ENCODE peak calls at places on chromosomes 5 and 9, in seven cellular contexts. One of them, this sample, is unnamed.

GRCh38 chr9:115207003-115207837 is 89.3 kb upstream of the TNC start:
- DNase-seq in activated gamma-delta T cell treated with anti-CD3 and anti-CD28 coated beads, Interleukin-2, amount 50 U/mL, for 16 hours: no peak
- DNase-seq in hippocampal formation: no peak
- DNase-seq in astrocyte of the spinal cord: no peak
- DNase-seq in BE2C: no peak
- DNase-seq in RCC 7860: peak; percentile 30
- DNase-seq in RPMI7951: peak; percentile 86
- DNase-seq in this sample: no peak

GRCh38 chr9:130041648-130042405 is 1.2 kb downstream of the FNBP1 start:
- DNase-seq in activated gamma-delta T cell treated with anti-CD3 and anti-CD28 coated beads, Interleukin-2, amount 50 U/mL, for 16 hours: no peak
- DNase-seq in hippocampal formation: peak; percentile 37
- DNase-seq in astrocyte of the spinal cord: no peak
- DNase-seq in BE2C: peak; percentile 38
- DNase-seq in RCC 7860: peak; percentile 25
- DNase-seq in RPMI7951: no peak
- DNase-seq in this sample: no peak

GRCh38 chr5:4766101-4766500 is 374.0 kb upstream of the ADAMTS16 start:
- DNase-seq in activated gamma-delta T cell treated with anti-CD3 and anti-CD28 coated beads, Interleukin-2, amount 50 U/mL, for 16 hours: no peak
- DNase-seq in hippocampal formation: no peak
- DNase-seq in astrocyte of the spinal cord: no peak
- DNase-seq in BE2C: no peak
- DNase-seq in RCC 7860: no peak
- DNase-seq in RPMI7951: no peak
- DNase-seq in this sample: no peak

GRCh38 chr5:138647261-138647788 is 72.1 kb upstream of the HSPA9 start:
- DNase-seq in activated gamma-delta T cell treated with anti-CD3 and anti-CD28 coated beads, Interleukin-2, amount 50 U/mL, for 16 hours: no peak
- DNase-seq in hippocampal formation: no peak
- DNase-seq in astrocyte of the spinal cord: no peak
- DNase-seq in BE2C: no peak
- DNase-seq in RCC 7860: no peak
- DNase-seq in RPMI7951: peak; percentile 17
- DNase-seq in this sample: peak; percentile 58

GRCh38 chr5:179344301-179345178 is 721 bp downstream of the ADAMTS2 start:
- DNase-seq in activated gamma-delta T cell treated with anti-CD3 and anti-CD28 coated beads, Interleukin-2, amount 50 U/mL, for 16 hours: no peak
- DNase-seq in hippocampal formation: no peak
- DNase-seq in astrocyte of the spinal cord: no peak
- DNase-seq in BE2C: no peak
- DNase-seq in RCC 7860: no peak
- DNase-seq in RPMI7951: no peak
- DNase-seq in this sample: no peak

GRCh38 chr9:69265891-69266290 is 59.1 kb upstream of the ENTREP1 start:
- DNase-seq in activated gamma-delta T cell treated with anti-CD3 and anti-CD28 coated beads, Interleukin-2, amount 50 U/mL, for 16 hours: no peak
- DNase-seq in hippocampal formation: no peak
- DNase-seq in astrocyte of the spinal cord: peak; percentile 10
- DNase-seq in BE2C: no peak
- DNase-seq in RCC 7860: no peak
- DNase-seq in RPMI7951: no peak
- DNase-seq in this sample: no peak

GRCh38 chr9:127980056-127980705 is 608 bp downstream of the EEIG1 start:
- DNase-seq in activated gamma-delta T cell treated with anti-CD3 and anti-CD28 coated beads, Interleukin-2, amount 50 U/mL, for 16 hours: peak; percentile 27
- DNase-seq in hippocampal formation: no peak
- DNase-seq in astrocyte of the spinal cord: peak; percentile 26
- DNase-seq in BE2C: peak; percentile 51
- DNase-seq in RCC 7860: no peak
- DNase-seq in RPMI7951: no peak
- DNase-seq in this sample: no peak

GRCh38 chr9:99416007-99416406 is 193.9 kb downstream of the SEC61B start:
- DNase-seq in activated gamma-delta T cell treated with anti-CD3 and anti-CD28 coated beads, Interleukin-2, amount 50 U/mL, for 16 hours: no peak
- DNase-seq in hippocampal formation: no peak
- DNase-seq in astrocyte of the spinal cord: peak; percentile 16
- DNase-seq in BE2C: no peak
- DNase-seq in RCC 7860: no peak
- DNase-seq in RPMI7951: peak; percentile 81
- DNase-seq in this sample: no peak

GRCh38 chr5:132410451-132411381 is 41.2 kb downstream of the SLC22A5 start:
- DNase-seq in activated gamma-delta T cell treated with anti-CD3 and anti-CD28 coated beads, Interleukin-2, amount 50 U/mL, for 16 hours: peak; percentile 71
- DNase-seq in hippocampal formation: peak; percentile 85
- DNase-seq in astrocyte of the spinal cord: peak; percentile 83
- DNase-seq in BE2C: peak; percentile 89
- DNase-seq in RCC 7860: peak; percentile 63
- DNase-seq in RPMI7951: peak; percentile 73
- DNase-seq in this sample: peak; percentile 94

GRCh38 chr5:107090471-107090870 is 580.3 kb downstream of the EFNA5 start:
- DNase-seq in activated gamma-delta T cell treated with anti-CD3 and anti-CD28 coated beads, Interleukin-2, amount 50 U/mL, for 16 hours: no peak
- DNase-seq in hippocampal formation: no peak
- DNase-seq in astrocyte of the spinal cord: peak; percentile 43
- DNase-seq in BE2C: no peak
- DNase-seq in RCC 7860: no peak
- DNase-seq in RPMI7951: no peak
- DNase-seq in this sample: no peak

GRCh38 chr9:87283585-87283984 is 214.1 kb upstream of the DAPK1 start:
- DNase-seq in activated gamma-delta T cell treated with anti-CD3 and anti-CD28 coated beads, Interleukin-2, amount 50 U/mL, for 16 hours: no peak
- DNase-seq in hippocampal formation: no peak
- DNase-seq in astrocyte of the spinal cord: no peak
- DNase-seq in BE2C: no peak
- DNase-seq in RCC 7860: no peak
- DNase-seq in RPMI7951: no peak
- DNase-seq in this sample: no peak

GRCh38 chr9:2018764-2019548 is 3.8 kb downstream of the SMARCA2 start:
- DNase-seq in activated gamma-delta T cell treated with anti-CD3 and anti-CD28 coated beads, Interleukin-2, amount 50 U/mL, for 16 hours: no peak
- DNase-seq in hippocampal formation: no peak
- DNase-seq in astrocyte of the spinal cord: no peak
- DNase-seq in BE2C: no peak
- DNase-seq in RCC 7860: no peak
- DNase-seq in RPMI7951: no peak
- DNase-seq in this sample: no peak

GRCh38 chr5:124310453-124310852 is 436.0 kb downstream of the ZNF608 start:
- DNase-seq in activated gamma-delta T cell treated with anti-CD3 and anti-CD28 coated beads, Interleukin-2, amount 50 U/mL, for 16 hours: no peak
- DNase-seq in hippocampal formation: no peak
- DNase-seq in astrocyte of the spinal cord: no peak
- DNase-seq in BE2C: no peak
- DNase-seq in RCC 7860: no peak
- DNase-seq in RPMI7951: peak; percentile 13
- DNase-seq in this sample: no peak

GRCh38 chr5:176610430-176610763 is 441 bp upstream of the GPRIN1 start:
- DNase-seq in activated gamma-delta T cell treated with anti-CD3 and anti-CD28 coated beads, Interleukin-2, amount 50 U/mL, for 16 hours: no peak
- DNase-seq in hippocampal formation: no peak
- DNase-seq in astrocyte of the spinal cord: no peak
- DNase-seq in BE2C: peak; percentile 57
- DNase-seq in RCC 7860: no peak
- DNase-seq in RPMI7951: no peak
- DNase-seq in this sample: no peak

GRCh38 chr9:96169901-96170300 is 132.1 kb downstream of the HSD17B3 start:
- DNase-seq in activated gamma-delta T cell treated with anti-CD3 and anti-CD28 coated beads, Interleukin-2, amount 50 U/mL, for 16 hours: no peak
- DNase-seq in hippocampal formation: no peak
- DNase-seq in astrocyte of the spinal cord: no peak
- DNase-seq in BE2C: no peak
- DNase-seq in RCC 7860: no peak
- DNase-seq in RPMI7951: peak; percentile 10
- DNase-seq in this sample: no peak

GRCh38 chr5:67182406-67182805 is 14.2 kb downstream of the CD180 start:
- DNase-seq in activated gamma-delta T cell treated with anti-CD3 and anti-CD28 coated beads, Interleukin-2, amount 50 U/mL, for 16 hours: no peak
- DNase-seq in hippocampal formation: no peak
- DNase-seq in astrocyte of the spinal cord: peak; percentile 89
- DNase-seq in BE2C: no peak
- DNase-seq in RCC 7860: no peak
- DNase-seq in RPMI7951: peak; percentile 85
- DNase-seq in this sample: peak; percentile 80

GRCh38 chr5:56580864-56581263 is 234.5 kb upstream of the MAP3K1 start:
- DNase-seq in activated gamma-delta T cell treated with anti-CD3 and anti-CD28 coated beads, Interleukin-2, amount 50 U/mL, for 16 hours: no peak
- DNase-seq in hippocampal formation: no peak
- DNase-seq in astrocyte of the spinal cord: no peak
- DNase-seq in BE2C: no peak
- DNase-seq in RCC 7860: no peak
- DNase-seq in RPMI7951: no peak
- DNase-seq in this sample: no peak

GRCh38 chr5:45113726-45114125 is 305.0 kb downstream of the MRPS30 start:
- DNase-seq in activated gamma-delta T cell treated with anti-CD3 and anti-CD28 coated beads, Interleukin-2, amount 50 U/mL, for 16 hours: no peak
- DNase-seq in hippocampal formation: no peak
- DNase-seq in astrocyte of the spinal cord: no peak
- DNase-seq in BE2C: no peak
- DNase-seq in RCC 7860: peak; percentile 86
- DNase-seq in RPMI7951: peak; percentile 1
- DNase-seq in this sample: no peak

GRCh38 chr9:33467526-33467925 is 6.2 kb downstream of the NOL6 start:
- DNase-seq in activated gamma-delta T cell treated with anti-CD3 and anti-CD28 coated beads, Interleukin-2, amount 50 U/mL, for 16 hours: no peak
- DNase-seq in hippocampal formation: no peak
- DNase-seq in astrocyte of the spinal cord: no peak
- DNase-seq in BE2C: no peak
- DNase-seq in RCC 7860: no peak
- DNase-seq in RPMI7951: no peak
- DNase-seq in this sample: peak; percentile 67

GRCh38 chr5:139481580-139482049 is 943 bp downstream of the STING1 start:
- DNase-seq in activated gamma-delta T cell treated with anti-CD3 and anti-CD28 coated beads, Interleukin-2, amount 50 U/mL, for 16 hours: no peak
- DNase-seq in hippocampal formation: no peak
- DNase-seq in astrocyte of the spinal cord: no peak
- DNase-seq in BE2C: no peak
- DNase-seq in RCC 7860: peak; percentile 26
- DNase-seq in RPMI7951: peak; percentile 23
- DNase-seq in this sample: no peak

GRCh38 chr9:69655065-69655464 is 17.1 kb downstream of the APBA1 start:
- DNase-seq in activated gamma-delta T cell treated with anti-CD3 and anti-CD28 coated beads, Interleukin-2, amount 50 U/mL, for 16 hours: no peak
- DNase-seq in hippocampal formation: no peak
- DNase-seq in astrocyte of the spinal cord: no peak
- DNase-seq in BE2C: no peak
- DNase-seq in RCC 7860: no peak
- DNase-seq in RPMI7951: no peak
- DNase-seq in this sample: no peak

GRCh38 chr5:72328172-72328571 is 8.0 kb downstream of the PTCD2 start:
- DNase-seq in activated gamma-delta T cell treated with anti-CD3 and anti-CD28 coated beads, Interleukin-2, amount 50 U/mL, for 16 hours: no peak
- DNase-seq in hippocampal formation: peak; percentile 64
- DNase-seq in astrocyte of the spinal cord: peak; percentile 65
- DNase-seq in BE2C: peak; percentile 52
- DNase-seq in RCC 7860: peak; percentile 54
- DNase-seq in RPMI7951: peak; percentile 86
- DNase-seq in this sample: peak; percentile 84

GRCh38 chr5:154892370-154892771 is 33.9 kb downstream of the CNOT8 start:
- DNase-seq in activated gamma-delta T cell treated with anti-CD3 and anti-CD28 coated beads, Interleukin-2, amount 50 U/mL, for 16 hours: no peak
- DNase-seq in hippocampal formation: no peak
- DNase-seq in astrocyte of the spinal cord: no peak
- DNase-seq in BE2C: peak; percentile 67
- DNase-seq in RCC 7860: no peak
- DNase-seq in RPMI7951: no peak
- DNase-seq in this sample: no peak

GRCh38 chr5:61440596-61440995 is 108.5 kb downstream of the ZSWIM6 start:
- DNase-seq in activated gamma-delta T cell treated with anti-CD3 and anti-CD28 coated beads, Interleukin-2, amount 50 U/mL, for 16 hours: no peak
- DNase-seq in hippocampal formation: peak; percentile 26
- DNase-seq in astrocyte of the spinal cord: no peak
- DNase-seq in BE2C: no peak
- DNase-seq in RCC 7860: no peak
- DNase-seq in RPMI7951: no peak
- DNase-seq in this sample: no peak

GRCh38 chr9:130034570-130034969 is 8.4 kb downstream of the FNBP1 start:
- DNase-seq in activated gamma-delta T cell treated with anti-CD3 and anti-CD28 coated beads, Interleukin-2, amount 50 U/mL, for 16 hours: no peak
- DNase-seq in hippocampal formation: no peak
- DNase-seq in astrocyte of the spinal cord: peak; percentile 72
- DNase-seq in BE2C: no peak
- DNase-seq in RCC 7860: no peak
- DNase-seq in RPMI7951: peak; percentile 37
- DNase-seq in this sample: no peak

GRCh38 chr9:135695036-135695435 is 4.2 kb downstream of the SOHLH1 start:
- DNase-seq in activated gamma-delta T cell treated with anti-CD3 and anti-CD28 coated beads, Interleukin-2, amount 50 U/mL, for 16 hours: no peak
- DNase-seq in hippocampal formation: no peak
- DNase-seq in astrocyte of the spinal cord: no peak
- DNase-seq in BE2C: no peak
- DNase-seq in RCC 7860: no peak
- DNase-seq in RPMI7951: no peak
- DNase-seq in this sample: no peak

GRCh38 chr9:113221800-113222481 is 597 bp downstream of the SLC31A1 start:
- DNase-seq in activated gamma-delta T cell treated with anti-CD3 and anti-CD28 coated beads, Interleukin-2, amount 50 U/mL, for 16 hours: no peak
- DNase-seq in hippocampal formation: no peak
- DNase-seq in astrocyte of the spinal cord: no peak
- DNase-seq in BE2C: no peak
- DNase-seq in RCC 7860: no peak
- DNase-seq in RPMI7951: no peak
- DNase-seq in this sample: peak; percentile 76

GRCh38 chr5:150658699-150659265 is 2.3 kb upstream of the MYOZ3 start:
- DNase-seq in activated gamma-delta T cell treated with anti-CD3 and anti-CD28 coated beads, Interleukin-2, amount 50 U/mL, for 16 hours: no peak
- DNase-seq in hippocampal formation: no peak
- DNase-seq in astrocyte of the spinal cord: no peak
- DNase-seq in BE2C: no peak
- DNase-seq in RCC 7860: no peak
- DNase-seq in RPMI7951: no peak
- DNase-seq in this sample: peak; percentile 72